ENCODE peak calls at places on chromosomes 1 and 21, in ten cellular contexts. Y is A549, A is heart left ventricle, Q is upper lobe of left lung, E is IMR-90, J is uterus, V is GM12892, K is body of pancreas, B is esophagus squamous epithelium, P is testis. S is an unnamed sample.

GRCh38 chr1:39635205-39635870 is 4.1 kb downstream of the HEYL start:
- DNase-seq in Y (no peak), A (no peak), Q (no peak), E (no peak), J (peak; percentile 50), V (no peak), K (peak; percentile 86), B (no peak), P (no peak), S (no peak)

GRCh38 chr1:53633073-53633704 is 105.8 kb downstream of the GLIS1 start:
- DNase-seq in Y (no peak), A (no peak), Q (no peak), E (no peak), J (no peak), V (no peak), K (no peak), B (no peak), P (no peak), S (no peak)

GRCh38 chr21:14863745-14864210 is 201.0 kb downstream of the NRIP1 start:
- DNase-seq in Y (no peak), A (no peak), Q (no peak), E (peak; percentile 57), J (no peak), V (no peak), K (no peak), B (no peak), P (no peak), S (peak; percentile 81)

GRCh38 chr1:110875216-110875731 is 2.3 kb downstream of the CD53 start:
- DNase-seq in Y (no peak), A (no peak), Q (no peak), E (no peak), J (no peak), V (no peak), K (peak; percentile 23), B (no peak), P (no peak), S (peak; percentile 14)

GRCh38 chr1:89523597-89524368 is 846 bp upstream of the LRRC8B start:
- DNase-seq in Y (peak; percentile 18), A (no peak), Q (no peak), E (peak; percentile 10), J (peak; percentile 16), V (no peak), K (peak; percentile 64), B (no peak), P (peak; percentile 47), S (peak; percentile 83)

GRCh38 chr1:10897981-10898728 is 101.7 kb upstream of the CASZ1 start:
- DNase-seq in Y (no peak), A (peak; percentile 39), Q (peak; percentile 62), E (no peak), J (no peak), V (no peak), K (no peak), B (no peak), P (no peak), S (no peak)

GRCh38 chr1:197312163-197312562 is 44.1 kb downstream of the CRB1 start:
- DNase-seq in Y (no peak), A (peak; percentile 49), Q (no peak), E (no peak), J (no peak), V (no peak), K (no peak), B (no peak), P (no peak), S (no peak)

GRCh38 chr1:41728403-41729202 is 190.1 kb downstream of the HIVEP3 start:
- DNase-seq in Y (no peak), A (no peak), Q (no peak), E (no peak), J (no peak), V (peak; percentile 89), K (peak; percentile 22), B (no peak), P (peak; percentile 26), S (no peak)

GRCh38 chr1:178536844-178537371 is 24.0 kb downstream of the TEX35 start:
- DNase-seq in Y (peak; percentile 90), A (peak; percentile 61), Q (no peak), E (peak; percentile 99), J (peak; percentile 57), V (no peak), K (peak; percentile 78), B (no peak), P (peak; percentile 52), S (peak; percentile 69)

GRCh38 chr1:208213786-208214185 is 30.4 kb downstream of the PLXNA2 start:
- DNase-seq in Y (no peak), A (no peak), Q (no peak), E (no peak), J (no peak), V (no peak), K (no peak), B (no peak), P (no peak), S (no peak)

GRCh38 chr1:145858238-145858936 is 494 bp downstream of the PIAS3 start:
- DNase-seq in Y (peak; percentile 74), A (no peak), Q (peak; percentile 88), E (peak; percentile 19), J (peak; percentile 61), V (peak; percentile 41), K (peak; percentile 46), B (peak; percentile 19), P (peak; percentile 73), S (peak; percentile 62)

GRCh38 chr1:117370071-117370470 is 2.8 kb downstream of the MAN1A2 start:
- DNase-seq in Y (no peak), A (no peak), Q (no peak), E (peak; percentile 6), J (no peak), V (no peak), K (no peak), B (no peak), P (no peak), S (peak; percentile 6)

GRCh38 chr1:154520333-154520732 is 18.1 kb upstream of the SHE start:
- DNase-seq in Y (no peak), A (no peak), Q (no peak), E (peak; percentile 2), J (no peak), V (no peak), K (no peak), B (no peak), P (peak; percentile 28), S (peak; percentile 58)

GRCh38 chr1:205907794-205908193 is 35.5 kb downstream of the SLC26A9 start:
- DNase-seq in Y (no peak), A (no peak), Q (no peak), E (peak; percentile 49), J (no peak), V (no peak), K (peak; percentile 33), B (no peak), P (no peak), S (no peak)

DNA sequence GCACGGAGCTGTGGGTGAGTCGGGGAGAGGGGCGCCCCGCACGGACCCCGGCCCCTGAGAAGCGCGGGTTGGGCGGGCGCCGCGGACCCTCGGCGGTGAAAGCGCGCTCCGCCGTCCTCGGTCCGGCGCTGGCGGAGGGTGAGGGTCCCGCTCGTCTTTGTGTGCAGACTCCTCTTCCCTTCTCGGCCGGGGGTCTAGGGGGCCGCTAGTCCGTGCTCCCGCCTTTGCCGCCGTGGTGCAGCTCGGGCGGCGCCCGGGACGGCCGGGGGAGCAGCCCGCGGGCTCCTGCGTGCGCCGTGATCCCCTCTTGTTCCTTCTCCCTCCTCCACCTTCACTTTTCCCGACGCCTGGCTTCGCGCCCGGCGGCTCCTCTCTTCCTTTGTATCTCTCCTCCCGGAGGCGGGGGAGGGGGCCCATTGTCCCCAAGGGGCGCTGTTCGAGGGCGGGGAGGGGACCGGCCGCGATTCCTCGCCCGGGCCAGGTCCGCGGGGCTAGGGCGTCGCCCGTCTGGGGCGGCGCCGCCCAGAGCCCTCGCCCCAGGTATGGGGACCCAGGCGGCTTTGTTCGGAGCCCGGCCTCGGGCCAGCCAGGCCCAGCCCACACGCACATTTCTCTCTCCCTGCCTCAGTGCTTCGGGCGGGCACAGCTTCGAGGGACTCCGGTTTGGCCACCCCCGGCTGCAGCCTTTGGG is 519 bp downstream of the FNBP1L start:
- DNase-seq in Y (peak; percentile 38), A (peak; percentile 84), Q (peak; percentile 89), E (no peak), J (peak; percentile 56), V (peak; percentile 32), K (peak; percentile 49), B (no peak), P (peak; percentile 78), S (peak; percentile 47)
- TF ChIP-seq POLR2A in Y (no peak), A (no peak), Q (no peak), E (no peak), J (no peak), V (no peak), K (no peak), B (no peak), P (no peak), S (peak; percentile 39)

GRCh38 chr1:9069324-9070100 is at the start of gene SLC2A5:
- DNase-seq in Y (no peak), A (no peak), Q (no peak), E (no peak), J (peak; percentile 55), V (peak; percentile 61), K (peak; percentile 40), B (no peak), P (no peak), S (no peak)
- TF ChIP-seq POLR2A in Y (no peak), A (no peak), Q (no peak), E (no peak), J (no peak), V (peak; percentile 90), K (no peak), B (no peak), P (no peak), S (no peak)

DNA sequence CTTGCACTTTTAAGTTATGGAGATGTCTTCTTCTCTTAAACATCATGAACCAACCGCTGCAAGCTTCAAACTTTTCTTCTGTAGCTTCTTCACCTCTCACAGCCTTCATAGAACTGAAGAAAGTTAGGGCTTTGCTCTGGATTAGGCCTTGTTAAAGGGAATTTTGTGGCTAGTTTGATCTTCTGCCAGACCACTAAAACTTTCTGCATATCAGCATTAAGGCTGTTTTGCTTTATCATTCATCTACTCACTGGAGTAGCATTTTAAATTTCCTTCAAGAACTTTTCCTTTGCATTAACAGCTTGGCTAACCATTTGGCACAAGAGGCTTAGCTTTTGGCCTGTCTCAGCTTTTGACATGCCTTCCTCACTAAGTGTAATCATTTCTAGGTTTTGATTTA is 43.0 kb upstream of the RGL1 start:
- DNase-seq in Y (no peak), A (no peak), Q (no peak), E (peak; percentile 39), J (no peak), V (no peak), K (no peak), B (no peak), P (no peak), S (no peak)
- TF ChIP-seq POLR2A in Y (no peak), A (no peak), Q (no peak), E (no peak), J (no peak), V (no peak), K (no peak), B (no peak), P (no peak), S (no peak)

DNA sequence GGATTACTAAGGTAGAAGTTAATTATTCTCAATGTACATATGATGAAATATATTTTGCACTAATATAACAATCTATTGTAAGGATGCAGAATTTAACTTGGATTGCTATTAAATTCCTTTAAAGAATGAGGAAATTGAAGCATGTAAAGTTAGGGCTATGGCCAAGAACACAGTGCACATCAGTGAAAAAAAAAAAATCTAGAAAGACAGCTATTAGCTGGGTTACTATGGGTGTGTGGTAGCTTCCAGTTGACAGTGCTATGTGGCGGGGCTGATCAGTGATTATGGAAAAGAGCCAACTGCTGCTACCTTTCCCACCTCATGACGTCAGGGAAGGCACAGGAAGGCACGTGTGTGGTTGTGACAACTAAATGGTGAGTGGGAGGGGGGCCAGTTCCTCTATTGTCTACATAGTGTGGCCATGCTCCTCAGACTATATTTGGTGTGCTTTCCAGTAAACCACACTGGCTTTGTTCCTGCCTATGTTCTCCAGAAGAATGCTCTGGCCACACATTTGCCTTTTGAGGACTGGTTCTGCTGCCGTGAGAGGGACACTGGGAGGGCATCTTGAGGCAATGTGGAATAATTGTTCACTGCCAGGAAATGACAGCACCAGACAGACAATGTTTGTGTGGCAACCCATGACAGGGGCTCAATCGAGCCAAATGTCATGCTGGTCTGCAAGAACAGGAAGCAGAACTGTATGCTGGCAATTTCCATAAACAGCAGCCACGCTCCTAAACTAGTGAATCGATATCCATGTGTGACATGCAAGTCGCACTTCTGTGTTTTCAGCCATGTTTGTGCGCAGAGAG is 2.9 kb upstream of the SDE2 start:
- DNase-seq in Y (no peak), A (no peak), Q (no peak), E (no peak), J (no peak), V (no peak), K (peak; percentile 95), B (peak; percentile 32), P (peak; percentile 71), S (peak; percentile 77)
- TF ChIP-seq POLR2A in Y (no peak), A (peak; percentile 24), Q (peak; percentile 59), E (no peak), J (no peak), V (peak; percentile 8), K (peak; percentile 68), B (no peak), P (no peak), S (no peak)